ENCODE peak calls at places on chromosome 4, in seven cellular contexts. L is SK-N-SH, K is HCT116, N is K562, Q is H1, Z is HepG2, U is GM12878. H is an unnamed sample.

GRCh38 chr4:22435652-22436051 is 80.2 kb downstream of the ADGRA3 start:
- DNase-seq in L (no peak), N (no peak), U (no peak), Z (no peak), K (no peak), Q (no peak), H (no peak)

GRCh38 chr4:117549624-117550023 is 464.2 kb upstream of the TRAM1L1 start:
- DNase-seq in K (no peak), U (no peak), L (no peak), Z (no peak), Q (no peak), N (no peak), H (no peak)

GRCh38 chr4:78561677-78562076 is 10.1 kb downstream of the ANXA3 start:
- DNase-seq in K (no peak), U (no peak), L (no peak), Q (no peak), Z (peak; percentile 21), N (no peak), H (no peak)

GRCh38 chr4:46442963-46443362 is 53.0 kb upstream of the GABRA2 start:
- DNase-seq in N (no peak), U (no peak), L (no peak), Q (no peak), Z (no peak), K (no peak), H (peak; percentile 7)

GRCh38 chr4:5573965-5574364 is 134.4 kb downstream of the EVC2 start:
- DNase-seq in N (no peak), Z (no peak), L (no peak), U (no peak), Q (no peak), K (no peak), H (no peak)

GRCh38 chr4:171118091-171118490 is 695.1 kb upstream of the GALNTL6 start:
- DNase-seq in Z (no peak), K (no peak), U (no peak), Q (no peak), N (no peak), L (no peak), H (no peak)

GRCh38 chr4:109472343-109472761 is 38.7 kb downstream of the SEC24B start:
- DNase-seq in K (no peak), N (peak; percentile 7), U (no peak), Q (no peak), Z (no peak), L (no peak), H (no peak)

GRCh38 chr4:8849266-8850073 is 22.2 kb downstream of the HMX1 start:
- DNase-seq in Q (no peak), K (no peak), Z (no peak), L (peak; percentile 13), N (no peak), U (no peak), H (no peak)

GRCh38 chr4:23268072-23268771 is 575.5 kb downstream of the GBA3 start:
- DNase-seq in N (no peak), K (no peak), L (no peak), U (no peak), Z (no peak), Q (no peak), H (no peak)

GRCh38 chr4:127957105-127957504 is 7.9 kb downstream of the MFSD8 start:
- DNase-seq in K (no peak), Z (no peak), N (no peak), U (no peak), Q (no peak), L (no peak), H (no peak)

GRCh38 chr4:137960371-137961050 is 281.6 kb downstream of the SLC7A11 start:
- DNase-seq in L (no peak), Q (no peak), U (no peak), N (no peak), Z (no peak), K (no peak), H (no peak)

GRCh38 chr4:182144621-182145359 is 98.4 kb upstream of the TENM3 start:
- DNase-seq in Z (no peak), N (no peak), K (no peak), L (peak; percentile 84), U (no peak), Q (no peak), H (no peak)

GRCh38 chr4:43718369-43718768 is 730.2 kb downstream of the KCTD8 start:
- DNase-seq in L (no peak), Z (no peak), N (no peak), K (no peak), U (no peak), Q (no peak), H (no peak)

GRCh38 chr4:142402925-142403324 is 443.2 kb downstream of the INPP4B start:
- DNase-seq in U (no peak), L (no peak), K (no peak), Q (no peak), Z (no peak), N (no peak), H (peak; percentile 48)

GRCh38 chr4:141133146-141134006 is at the start of gene RNF150:
- DNase-seq in Q (peak; percentile 73), Z (peak; percentile 65), N (peak; percentile 34), K (no peak), U (peak; percentile 9), L (peak; percentile 87), H (peak; percentile 61)

GRCh38 chr4:8594097-8595038 is 1.8 kb downstream of the CPZ start:
- DNase-seq in K (peak; percentile 64), L (peak; percentile 93), Q (no peak), Z (peak; percentile 75), U (peak; percentile 4), N (peak; percentile 90), H (peak; percentile 91)

GRCh38 chr4:560731-561211 is 15.3 kb downstream of the TMEM271 start:
- DNase-seq in N (no peak), Z (no peak), U (no peak), K (no peak), Q (no peak), L (no peak), H (peak; percentile 34)

GRCh38 chr4:6972911-6973310 is 63.3 kb downstream of the TBC1D14 start:
- DNase-seq in L (no peak), U (no peak), K (no peak), Z (no peak), N (no peak), Q (no peak), H (peak; percentile 84)

GRCh38 chr4:16860506-16860905 is 37.9 kb downstream of the LDB2 start:
- DNase-seq in K (no peak), N (no peak), Z (no peak), U (no peak), Q (no peak), L (no peak), H (no peak)

GRCh38 chr4:98081961-98082360 is 61.3 kb downstream of the STPG2 start:
- DNase-seq in K (no peak), Z (no peak), N (no peak), L (no peak), Q (no peak), U (no peak), H (no peak)

GRCh38 chr4:19047481-19047880 is 1025.9 kb upstream of the LCORL start:
- DNase-seq in K (no peak), N (no peak), Q (no peak), U (no peak), L (no peak), Z (no peak), H (no peak)

GRCh38 chr4:11537846-11538245 is 109.2 kb upstream of the HS3ST1 start:
- DNase-seq in N (no peak), K (no peak), U (no peak), Q (no peak), L (no peak), Z (no peak), H (no peak)
- TF ChIP-seq JUND in N (no peak), K (no peak), U (no peak), Q (no peak), L (no peak), Z (no peak), H (no peak)

DNA sequence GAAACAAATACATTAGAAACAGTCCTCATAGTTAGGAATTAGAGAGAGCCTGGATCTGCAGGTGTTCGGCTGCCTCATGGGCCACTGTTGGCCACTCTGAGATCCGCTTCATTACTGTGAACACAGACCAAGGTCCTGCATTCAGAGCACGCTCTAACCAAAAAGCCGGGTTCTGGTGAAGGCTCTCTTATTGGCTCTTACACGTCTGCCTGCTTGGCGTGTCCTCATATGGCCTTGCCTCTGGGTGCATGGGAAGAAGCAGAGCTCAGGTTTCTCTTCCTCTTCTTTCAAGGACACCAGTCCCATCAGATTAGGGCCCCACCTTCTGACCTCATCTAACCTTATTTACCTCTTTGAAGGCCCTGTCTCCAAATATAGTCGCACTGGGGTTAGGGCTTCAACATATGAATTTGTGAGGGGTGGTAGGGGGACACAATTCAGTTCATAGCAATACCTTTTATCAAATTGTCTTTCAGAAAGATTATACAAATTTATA is 37.1 kb upstream of the ELF2 start:
- DNase-seq in U (peak; percentile 65), Q (peak; percentile 50), K (no peak), Z (peak; percentile 69), N (peak; percentile 70), L (no peak), H (peak; percentile 5)
- TF ChIP-seq JUND in U (no peak), Q (no peak), K (no peak), Z (no peak), N (peak; percentile 67), L (no peak), H (no peak)

GRCh38 chr4:106614446-106614845 is 245.9 kb upstream of the GIMD1 start:
- DNase-seq in L (no peak), Z (peak; percentile 5), Q (no peak), U (no peak), N (no peak), K (no peak), H (no peak)
- TF ChIP-seq JUND in L (no peak), Z (no peak), Q (no peak), U (no peak), N (no peak), K (no peak), H (no peak)

GRCh38 chr4:107348188-107348872 is 312.2 kb upstream of the DKK2 start:
- DNase-seq in Z (no peak), K (no peak), Q (no peak), U (no peak), N (no peak), L (no peak), H (no peak)

GRCh38 chr4:107349732-107350131 is 313.6 kb upstream of the DKK2 start:
- DNase-seq in Z (no peak), L (no peak), U (no peak), Q (no peak), K (no peak), N (no peak), H (no peak)

GRCh38 chr4:107351196-107351595 is 315.1 kb upstream of the DKK2 start:
- DNase-seq in L (no peak), Z (no peak), Q (no peak), N (no peak), U (no peak), K (no peak), H (no peak)

DNA sequence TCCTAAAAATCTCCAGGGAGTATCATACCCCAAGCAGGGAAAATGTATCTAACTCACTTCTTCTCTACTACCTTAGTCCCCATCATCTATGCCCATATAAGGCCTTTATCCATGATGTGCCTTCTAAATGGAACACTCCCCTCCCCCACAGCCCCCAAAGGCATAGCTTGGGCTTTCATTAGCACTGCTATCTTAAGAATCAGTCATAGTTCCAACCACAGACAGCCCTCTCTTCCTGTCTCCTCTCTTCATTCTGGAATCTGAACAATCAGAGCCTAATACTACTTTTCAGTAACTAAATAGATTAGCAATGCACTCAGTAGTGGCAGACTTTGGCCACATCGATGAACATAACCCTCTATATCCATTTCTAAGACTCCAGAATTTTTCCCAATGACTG is 313.2 kb upstream of the DKK2 start:
- DNase-seq in Q (peak; percentile 47), L (peak; percentile 8), U (no peak), N (no peak), Z (no peak), K (no peak), H (no peak)
- TF ChIP-seq JUND in Q (no peak), L (peak; percentile 56), U (no peak), N (no peak), Z (no peak), K (no peak), H (no peak)